ENCODE peak calls at places on chromosomes 1 and 21, in five cellular contexts. J, V, G, I and P are unnamed samples.

GRCh38 chr1:19974822-19975416 is 4.5 kb downstream of the PLA2G2A start:
- DNase-seq in V (no peak), I (no peak), J (peak), G (peak), P (peak)

GRCh38 chr1:240917976-240918375 is 306.0 kb upstream of the GREM2 start:
- DNase-seq in V (no peak), J (no peak), I (no peak), G (no peak), P (no peak)

GRCh38 chr1:214164157-214164556 is 116.8 kb upstream of the SMYD2 start:
- DNase-seq in G (no peak), V (no peak), I (no peak), J (no peak), P (no peak)

GRCh38 chr1:191155178-191155577 is 677.5 kb upstream of the BRINP3 start:
- DNase-seq in G (no peak), V (no peak), I (no peak), J (no peak), P (no peak)

GRCh38 chr1:12384836-12385456 is 155.1 kb downstream of the VPS13D start:
- DNase-seq in G (no peak), I (no peak), J (no peak), V (no peak), P (no peak)

GRCh38 chr21:35488941-35489340 is 439.8 kb upstream of the RUNX1 start:
- DNase-seq in G (no peak), V (no peak), I (no peak), J (no peak), P (no peak)

GRCh38 chr1:2949966-2950925 is 71.0 kb upstream of the ACTRT2 start:
- DNase-seq in V (no peak), G (no peak), I (no peak), J (no peak), P (no peak)

GRCh38 chr1:52558941-52559340 is 6.0 kb upstream of the TUT4 start:
- DNase-seq in G (no peak), I (no peak), V (no peak), J (no peak), P (no peak)

GRCh38 chr1:220927442-220927841 is 48.2 kb downstream of the HLX start:
- DNase-seq in I (no peak), V (no peak), J (no peak), G (no peak), P (no peak)

GRCh38 chr1:22127248-22127647 is 15.6 kb downstream of the WNT4 start:
- DNase-seq in I (no peak), V (no peak), G (no peak), J (no peak), P (no peak)

GRCh38 chr1:212070720-212071302 is 35.3 kb downstream of the DTL start:
- DNase-seq in G (no peak), V (no peak), I (no peak), J (no peak), P (no peak)

GRCh38 chr1:19007491-19008441 is 51.3 kb upstream of the IFFO2 start:
- DNase-seq in J (no peak), G (peak), I (no peak), V (no peak), P (no peak)

GRCh38 chr1:15100369-15101111 is 53.0 kb upstream of the TMEM51 start:
- DNase-seq in I (no peak), J (peak), V (peak), G (peak), P (no peak)

GRCh38 chr1:153967109-153967999 is at the start of gene CREB3L4:
- DNase-seq in V (peak), J (peak), G (peak), I (peak), P (peak)

GRCh38 chr1:153968400-153968799 is 698 bp downstream of the CREB3L4 start:
- DNase-seq in G (no peak), I (no peak), J (no peak), V (no peak), P (no peak)

GRCh38 chr1:153968000-153968363 is 280 bp downstream of the CREB3L4 start:
- DNase-seq in G (peak), J (peak), V (no peak), I (no peak), P (no peak)

GRCh38 chr1:153970346-153970745 is 2.6 kb downstream of the CREB3L4 start:
- DNase-seq in V (no peak), J (no peak), I (no peak), G (peak), P (no peak)

GRCh38 chr1:153968972-153969371 is 1.3 kb downstream of the CREB3L4 start:
- DNase-seq in J (no peak), V (no peak), I (no peak), G (no peak), P (no peak)
- H3K27ac ChIP-seq in J (no peak), V (no peak), I (peak), G (no peak), P (no peak)

GRCh38 chr1:1619917-1620361 is 4.6 kb downstream of the MIB2 start:
- DNase-seq in J (no peak), G (no peak), I (no peak), V (no peak), P (no peak)

GRCh38 chr1:1622578-1623094 is 7.3 kb downstream of the MIB2 start:
- DNase-seq in J (no peak), G (no peak), V (no peak), I (no peak), P (no peak)

GRCh38 chr1:1620433-1621139 is 5.3 kb downstream of the MIB2 start:
- DNase-seq in I (no peak), J (no peak), V (no peak), G (no peak), P (no peak)

GRCh38 chr1:1621682-1622577 is 6.6 kb downstream of the MIB2 start:
- DNase-seq in I (no peak), V (no peak), G (no peak), J (no peak), P (no peak)

DNA sequence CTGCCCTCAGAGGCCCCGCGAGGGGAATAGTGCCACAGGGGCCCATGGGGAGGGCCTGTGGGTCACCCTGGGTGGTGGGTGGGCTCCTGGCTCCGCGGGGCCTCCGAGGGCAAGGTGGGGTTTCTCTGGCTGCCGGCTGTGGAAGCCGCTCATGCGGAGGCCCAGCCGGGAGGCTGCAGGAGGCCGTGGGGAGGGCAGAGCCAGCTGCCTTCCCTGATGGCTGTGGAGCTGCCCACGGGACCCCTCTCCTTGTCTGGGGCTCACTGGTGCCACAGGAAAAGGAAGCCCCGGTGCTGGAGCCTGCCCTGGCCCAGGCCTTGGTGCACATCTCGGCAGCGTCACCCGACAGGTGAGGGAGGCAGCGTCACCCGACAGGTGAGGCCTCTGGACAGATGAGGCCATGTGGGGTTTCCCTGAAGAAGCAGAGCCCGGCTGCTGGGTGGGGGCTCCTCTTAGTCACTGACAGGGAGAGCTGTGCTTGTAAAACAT is 5.9 kb downstream of the MIB2 start:
- DNase-seq in J (no peak), G (no peak), I (no peak), V (no peak), P (no peak)
- H3K27ac ChIP-seq in J (no peak), G (no peak), I (no peak), V (no peak), P (no peak)

DNA sequence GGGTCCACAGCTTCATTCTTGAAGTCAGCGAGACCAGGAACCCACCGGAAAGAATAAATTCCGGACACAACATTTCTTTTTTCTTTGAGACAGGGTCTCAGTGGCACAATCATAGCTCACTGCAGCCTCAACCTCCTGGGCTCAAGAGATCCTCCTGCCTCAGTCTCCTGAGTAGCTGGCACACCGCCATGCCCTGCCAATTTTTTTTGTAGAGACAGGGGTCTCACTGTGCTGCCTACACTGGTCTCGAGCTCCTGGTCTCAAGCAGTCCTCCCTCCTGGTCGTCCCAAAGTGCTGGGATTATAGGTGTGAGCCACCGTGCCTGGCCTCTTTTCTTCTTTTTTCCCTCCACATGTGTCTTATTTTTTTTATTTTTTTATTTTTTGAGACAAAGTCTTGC is 20.6 kb upstream of the ENO1 start:
- DNase-seq in G (no peak), J (no peak), V (no peak), I (no peak), P (no peak)
- H3K27ac ChIP-seq in G (no peak), J (no peak), V (no peak), I (peak), P (no peak)

GRCh38 chr1:21018673-21019072 is 158.0 kb downstream of the EIF4G3 start:
- DNase-seq in G (no peak), I (no peak), V (no peak), J (no peak), P (no peak)
- H3K27ac ChIP-seq in G (no peak), I (no peak), V (no peak), J (no peak), P (no peak)

GRCh38 chr21:33991091-33991490 is 75.5 kb upstream of the ATP5PO start:
- DNase-seq in I (no peak), J (no peak), G (no peak), V (no peak), P (no peak)

GRCh38 chr21:33993286-33994231 is 78.0 kb upstream of the ATP5PO start:
- DNase-seq in G (peak), V (no peak), J (peak), I (no peak), P (no peak)

GRCh38 chr21:33997432-33997831 is 75.9 kb upstream of the MRPS6 start:
- DNase-seq in J (no peak), V (no peak), I (no peak), G (no peak), P (no peak)

GRCh38 chr21:33998402-33998801 is 75.0 kb upstream of the MRPS6 start:
- DNase-seq in G (no peak), V (no peak), I (no peak), J (no peak), P (no peak)

DNA sequence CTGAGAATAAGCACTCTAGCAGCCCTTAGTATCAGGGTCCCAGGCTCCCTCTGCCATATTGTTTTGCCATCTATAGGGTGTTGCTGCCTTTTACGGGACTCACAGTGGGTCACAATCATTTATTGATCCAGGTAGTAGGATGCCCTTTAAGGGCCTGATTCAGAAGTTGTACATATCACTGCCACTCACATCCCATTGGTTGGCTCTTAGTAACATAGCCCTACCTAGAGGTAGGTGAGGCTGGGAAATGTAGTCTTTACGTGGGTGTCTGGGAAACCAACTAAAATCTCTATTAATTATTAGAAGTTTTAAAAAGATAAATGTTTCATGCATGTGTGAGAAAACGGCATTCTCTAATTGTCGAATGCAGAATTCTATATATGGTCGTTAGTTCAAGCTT is 78.8 kb upstream of the ATP5PO start:
- DNase-seq in V (no peak), I (no peak), J (no peak), G (no peak), P (no peak)
- H3K27ac ChIP-seq in V (no peak), I (peak), J (peak), G (no peak), P (no peak)

DNA sequence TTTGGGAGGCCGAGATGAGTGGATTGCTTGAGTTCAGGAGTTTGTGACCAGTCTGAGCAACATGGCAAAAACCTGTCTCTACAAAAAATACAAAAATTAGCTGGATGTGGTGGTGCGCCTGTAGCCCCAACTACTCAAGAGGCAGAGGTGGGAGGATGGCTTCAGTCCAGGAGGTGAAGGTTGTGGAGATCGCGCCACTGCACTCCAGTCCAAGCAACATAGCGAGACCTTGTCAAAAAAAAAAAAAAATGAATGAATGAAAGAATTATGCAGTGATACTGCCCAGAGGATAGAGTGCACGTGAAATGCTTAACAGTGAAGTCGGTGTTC is 429 bp upstream of the DPH2 start:
- DNase-seq in V (no peak), I (no peak), G (no peak), J (no peak), P (no peak)
- H3K27ac ChIP-seq in V (no peak), I (peak), G (no peak), J (no peak), P (no peak)

GRCh38 chr1:113946668-113947387 is 17.7 kb downstream of the HIPK1 start:
- DNase-seq in G (no peak), V (no peak), J (no peak), I (no peak), P (no peak)
- H3K27ac ChIP-seq in G (no peak), V (peak), J (peak), I (peak), P (peak)

DNA sequence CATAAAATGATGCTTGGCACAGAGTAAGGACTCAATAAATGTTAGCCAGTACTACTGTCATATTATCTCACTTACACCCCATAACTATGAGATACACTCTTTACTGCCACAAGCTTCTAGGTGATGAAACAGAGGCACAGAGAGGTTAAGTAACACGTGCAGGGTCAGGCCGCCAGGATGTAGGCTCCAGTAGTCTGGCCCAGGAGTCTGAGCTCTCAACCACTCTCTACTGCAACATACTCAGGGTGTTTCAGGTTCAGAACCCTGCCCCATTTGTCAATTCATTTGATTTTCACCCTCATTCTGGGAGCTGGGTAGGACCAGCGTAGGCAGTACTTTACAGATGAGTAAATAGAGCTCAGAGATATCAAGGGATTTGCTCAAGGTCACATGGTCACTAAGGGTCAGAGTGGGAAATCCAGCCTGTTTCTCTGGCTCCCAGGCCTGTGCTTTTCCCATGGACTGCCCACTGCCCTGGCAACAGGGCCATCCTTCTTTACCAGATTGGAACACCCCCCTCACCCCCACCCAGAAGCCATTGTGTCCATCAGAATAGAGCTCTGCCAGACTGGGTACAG is 21.2 kb downstream of the IQGAP3 start:
- DNase-seq in J (no peak), V (no peak), I (no peak), G (no peak), P (no peak)
- H3K27ac ChIP-seq in J (no peak), V (no peak), I (no peak), G (no peak), P (no peak)

GRCh38 chr1:183161391-183161790 is 24.7 kb upstream of the LAMC2 start:
- DNase-seq in V (no peak), I (no peak), J (no peak), G (no peak), P (no peak)

GRCh38 chr1:183164350-183164749 is 21.7 kb upstream of the LAMC2 start:
- DNase-seq in G (no peak), J (no peak), V (no peak), I (no peak), P (no peak)

GRCh38 chr1:183165456-183165855 is 20.6 kb upstream of the LAMC2 start:
- DNase-seq in I (no peak), G (no peak), V (no peak), J (no peak), P (no peak)

GRCh38 chr1:183164963-183165362 is 21.1 kb upstream of the LAMC2 start:
- DNase-seq in V (no peak), I (no peak), G (no peak), J (no peak), P (no peak)

GRCh38 chr1:183163311-183163710 is 22.8 kb upstream of the LAMC2 start:
- DNase-seq in V (no peak), I (no peak), J (no peak), G (no peak), P (no peak)
- H3K27ac ChIP-seq in V (no peak), I (no peak), J (no peak), G (no peak), P (no peak)